ENCODE peak calls at places on chromosomes 3 and 15, in five cellular contexts. Q is Daoy; H is fibroblast of pulmonary artery; P is activated gamma-delta T cell treated with anti-CD3 and anti-CD28 coated beads, Interleukin-2, amount 50 U/mL, for 16 hours; S is stimulated activated CD8-positive, alpha-beta memory T cell treated with anti-CD3 and anti-CD28 coated beads, Interleukin-15, amount 100 ng/mL, for 24 hours. E is an unnamed sample.

GRCh38 chr15:88509321-88509720 is 37.2 kb downstream of the DET1 start:
- DNase-seq in Q (no peak), H (no peak), P (no peak), S (no peak), E (no peak)

GRCh38 chr15:25693321-25694237 is 169.5 kb downstream of the ATP10A start:
- DNase-seq in Q (peak), H (peak), P (no peak), S (peak), E (no peak)

GRCh38 chr15:82850242-82850591 is 40.8 kb downstream of the WHAMM start:
- DNase-seq in Q (peak), H (no peak), P (no peak), S (no peak), E (no peak)

GRCh38 chr15:71275098-71275497 is 159.8 kb downstream of the THSD4 start:
- DNase-seq in Q (peak), H (peak), P (no peak), S (no peak), E (no peak)

GRCh38 chr3:157695586-157695985 is 192.4 kb upstream of the VEPH1 start:
- DNase-seq in Q (no peak), H (no peak), P (no peak), S (no peak), E (no peak)

GRCh38 chr3:26963356-26963742 is 340.8 kb downstream of the LRRC3B start:
- DNase-seq in Q (no peak), H (no peak), P (no peak), S (no peak), E (no peak)

GRCh38 chr3:106029941-106030619 is 161.3 kb upstream of the CBLB start:
- DNase-seq in Q (no peak), H (no peak), P (no peak), S (no peak), E (no peak)

GRCh38 chr3:125591116-125591755 is 4.1 kb downstream of the OSBPL11 start:
- DNase-seq in Q (no peak), H (peak), P (no peak), S (no peak), E (no peak)

GRCh38 chr3:127035672-127036071 is 52.8 kb downstream of the PLXNA1 start:
- DNase-seq in Q (peak), H (peak), P (no peak), S (no peak), E (peak)

GRCh38 chr3:133386876-133387275 is 13.0 kb upstream of the BFSP2 start:
- DNase-seq in Q (no peak), H (no peak), P (no peak), S (no peak), E (no peak)

GRCh38 chr3:136535906-136536305 is 216.3 kb downstream of the STAG1 start:
- DNase-seq in Q (no peak), H (peak), P (no peak), S (no peak), E (no peak)

GRCh38 chr15:90231028-90232017 is 2.4 kb downstream of the CIB1 start:
- DNase-seq in Q (no peak), H (no peak), P (peak), S (peak), E (no peak)

GRCh38 chr15:80587816-80588456 is 107.2 kb upstream of the ABHD17C start:
- DNase-seq in Q (peak), H (peak), P (no peak), S (no peak), E (no peak)

GRCh38 chr15:100175406-100176114 is 166.2 kb downstream of the ADAMTS17 start:
- DNase-seq in Q (no peak), H (no peak), P (no peak), S (no peak), E (no peak)

GRCh38 chr3:60609446-60609845 is 641.8 kb downstream of the FHIT start:
- DNase-seq in Q (no peak), H (no peak), P (no peak), S (no peak), E (no peak)

E was measured in upper lobe of left lung.